ENCODE peak calls at places on chromosomes 6 and 20, in five cellular contexts. L, Y, I, P and N are unnamed samples.

GRCh38 chr20:38536310-38536709 is 44.7 kb upstream of the ADIG start:
- DNase-seq in I (peak; percentile 67), Y (no peak), P (no peak), L (no peak), N (no peak)

GRCh38 chr6:54060286-54060685 is 51.0 kb upstream of the MLIP start:
- DNase-seq in I (peak; percentile 38), L (no peak), P (no peak), Y (no peak), N (no peak)

GRCh38 chr20:17841751-17842191 is 126.8 kb downstream of the SNX5 start:
- DNase-seq in P (peak; percentile 76), I (peak; percentile 97), L (peak; percentile 59), Y (peak; percentile 61), N (peak; percentile 36)

GRCh38 chr6:34701199-34701598 is 4.6 kb upstream of the ILRUN start:
- DNase-seq in Y (no peak), L (no peak), P (no peak), I (no peak), N (no peak)

GRCh38 chr6:104958720-104959452 is 2.0 kb downstream of the LIN28B start:
- DNase-seq in L (no peak), I (no peak), Y (no peak), P (no peak), N (no peak)

GRCh38 chr6:84447651-84448050 is 220.2 kb upstream of the CEP162 start:
- DNase-seq in P (no peak), L (no peak), I (no peak), Y (no peak), N (no peak)

GRCh38 chr6:152316024-152316423 is 321.1 kb downstream of the SYNE1 start:
- DNase-seq in Y (peak; percentile 38), L (peak; percentile 44), I (peak; percentile 31), P (no peak), N (no peak)

GRCh38 chr6:42378125-42378524 is 73.6 kb downstream of the TRERF1 start:
- DNase-seq in I (no peak), P (no peak), Y (no peak), L (no peak), N (no peak)

GRCh38 chr6:154252676-154253075 is 103.9 kb downstream of the IPCEF1 start:
- DNase-seq in P (no peak), Y (no peak), L (no peak), I (peak; percentile 36), N (no peak)

GRCh38 chr6:153485072-153485471 is 354.0 kb upstream of the RGS17 start:
- DNase-seq in Y (no peak), P (no peak), I (no peak), L (no peak), N (no peak)

GRCh38 chr6:50791900-50792508 is 26.7 kb upstream of the TFAP2B start:
- DNase-seq in P (no peak), I (peak; percentile 46), L (no peak), Y (no peak), N (peak; percentile 12)

GRCh38 chr6:126352514-126352913 is 12.6 kb downstream of the CENPW start:
- DNase-seq in L (no peak), I (no peak), P (no peak), Y (no peak), N (no peak)

GRCh38 chr6:14284969-14285368 is 167.4 kb downstream of the CD83 start:
- DNase-seq in Y (no peak), P (no peak), L (no peak), I (no peak), N (no peak)

GRCh38 chr20:35238170-35238569 is 11.7 kb downstream of the MMP24 start:
- DNase-seq in L (no peak), Y (no peak), I (no peak), P (no peak), N (no peak)

GRCh38 chr20:43533060-43533459 is 25.6 kb downstream of the L3MBTL1 start:
- DNase-seq in L (no peak), I (no peak), Y (peak; percentile 28), P (no peak), N (no peak)

GRCh38 chr6:63764318-63764916 is 128.8 kb downstream of the PHF3 start:
- DNase-seq in P (no peak), I (peak; percentile 69), Y (no peak), L (no peak), N (no peak)

GRCh38 chr6:69825904-69826303 is 29.1 kb upstream of the LMBRD1 start:
- DNase-seq in Y (no peak), P (no peak), I (peak; percentile 69), L (no peak), N (no peak)

GRCh38 chr6:80009531-80009930 is 5.1 kb downstream of the TTK start:
- DNase-seq in Y (no peak), L (no peak), P (no peak), I (no peak), N (no peak)

GRCh38 chr6:47168176-47168575 is 126.0 kb upstream of the ADGRF1 start:
- DNase-seq in L (peak; percentile 66), I (peak; percentile 96), Y (peak; percentile 31), P (peak; percentile 66), N (no peak)

GRCh38 chr20:54985100-54985499 is 509.7 kb downstream of the DOK5 start:
- DNase-seq in Y (no peak), I (no peak), L (no peak), P (no peak), N (no peak)

GRCh38 chr20:54981181-54981580 is 505.8 kb downstream of the DOK5 start:
- DNase-seq in L (no peak), Y (no peak), P (no peak), I (no peak), N (no peak)

GRCh38 chr20:54984104-54984448 is 508.7 kb downstream of the DOK5 start:
- DNase-seq in P (no peak), Y (no peak), I (no peak), L (no peak), N (no peak)

GRCh38 chr20:54980321-54980960 is 505.0 kb downstream of the DOK5 start:
- DNase-seq in P (no peak), I (no peak), L (no peak), Y (no peak), N (no peak)
- TF ChIP-seq CTCF in P (peak; percentile 15), I (no peak), L (peak; percentile 32), Y (peak; percentile 22), N (no peak)

DNA sequence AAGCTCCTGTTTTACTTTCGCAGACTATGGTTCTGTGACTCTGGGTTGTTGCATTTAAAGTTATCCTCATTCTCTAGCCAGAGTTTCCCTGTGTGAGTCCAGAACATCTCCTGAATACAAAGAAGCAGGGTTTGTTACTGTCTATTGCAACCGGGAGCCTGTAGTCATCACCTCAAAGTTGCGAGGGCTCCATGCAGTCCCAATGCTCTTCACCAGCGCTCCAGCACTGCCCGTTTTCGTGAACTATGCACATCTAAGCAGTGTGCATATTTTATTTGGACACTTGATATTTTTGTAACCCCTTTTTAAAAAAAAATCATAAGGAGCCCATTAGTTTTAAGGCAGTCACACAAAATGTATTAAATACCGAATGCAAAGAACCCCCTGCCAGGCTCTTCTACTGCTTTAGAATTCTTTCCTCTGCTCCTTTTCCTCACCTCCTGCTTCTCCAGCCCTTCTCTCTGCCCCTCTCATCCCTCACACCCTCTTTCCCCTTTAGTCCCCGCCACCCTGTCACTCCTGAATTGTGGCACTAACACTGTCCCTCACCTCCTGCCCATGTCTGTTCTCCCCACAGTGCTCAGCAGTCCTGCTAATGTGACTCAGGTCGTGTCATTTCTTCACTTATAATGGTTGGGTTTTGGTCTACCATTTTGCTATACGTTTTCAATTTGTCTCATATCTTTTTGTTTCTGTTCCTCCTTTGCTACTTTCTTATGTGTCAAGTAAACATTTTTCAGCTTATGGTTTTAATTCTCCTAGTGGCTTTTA is 1.1 kb upstream of the HLA-C start:
- DNase-seq in P (no peak), Y (no peak), L (no peak), I (no peak), N (no peak)
- H3K27ac ChIP-seq in P (peak overlapping the region; percentile 100), Y (peak overlapping the region; percentile 97), L (peak overlapping the region; percentile 90), I (no peak overlapping the region), N (no peak overlapping the region)

GRCh38 chr6:43768983-43769525 is 957 bp upstream of the VEGFA start:
- DNase-seq in P (peak; percentile 91), Y (peak; percentile 62), I (peak; percentile 91), L (peak; percentile 73), N (no peak)
- H3K4me3 ChIP-seq in P (peak overlapping the region; percentile 74), Y (no peak overlapping the region), I (no peak overlapping the region), L (peak overlapping the region; percentile 97), N (no peak overlapping the region)

DNA sequence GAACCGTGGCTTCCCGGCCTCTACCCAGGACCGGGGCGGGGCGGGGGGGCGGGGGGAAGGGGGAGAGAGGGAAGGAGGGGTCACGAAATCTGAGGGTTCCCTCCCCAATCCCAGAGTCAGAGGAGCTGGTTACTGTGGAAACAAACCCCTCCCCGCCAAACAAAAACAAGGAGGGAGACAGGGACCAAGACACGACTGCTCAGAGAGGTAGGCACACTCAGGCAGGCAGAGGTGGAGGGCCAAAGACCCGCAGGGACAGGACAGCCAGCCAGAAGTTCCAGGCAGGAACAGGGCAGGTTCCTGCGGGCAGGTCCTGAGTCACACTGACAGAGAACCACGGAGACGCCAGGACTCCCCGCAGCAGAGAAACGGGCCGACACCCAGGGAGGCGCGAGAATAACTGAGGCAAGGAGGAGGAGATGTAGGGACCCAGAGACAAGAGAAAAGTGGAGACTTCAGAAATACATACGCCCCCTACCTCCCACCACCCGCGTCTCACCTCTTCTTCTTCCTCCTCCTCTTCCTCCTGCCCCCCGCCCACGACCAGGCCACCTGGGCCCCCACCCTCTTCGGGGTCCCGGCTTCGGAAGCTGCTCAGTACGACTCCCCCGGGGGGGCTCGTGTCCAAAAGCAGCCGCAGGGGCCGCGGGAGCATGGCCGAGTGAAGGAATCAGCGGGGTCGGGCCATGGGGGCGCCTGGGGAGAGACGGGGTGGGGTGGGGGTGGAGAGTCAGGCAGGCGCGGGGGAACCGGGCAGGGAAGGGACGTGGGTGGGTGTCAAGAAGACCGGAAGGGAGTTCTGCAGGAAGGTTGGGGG is 578 bp downstream of the RGL2 start:
- DNase-seq in I (peak; percentile 78), L (peak; percentile 66), Y (peak; percentile 92), P (peak; percentile 87), N (peak; percentile 88)
- TF ChIP-seq CTCF in I (no peak), L (no peak), Y (no peak), P (no peak), N (no peak)

DNA sequence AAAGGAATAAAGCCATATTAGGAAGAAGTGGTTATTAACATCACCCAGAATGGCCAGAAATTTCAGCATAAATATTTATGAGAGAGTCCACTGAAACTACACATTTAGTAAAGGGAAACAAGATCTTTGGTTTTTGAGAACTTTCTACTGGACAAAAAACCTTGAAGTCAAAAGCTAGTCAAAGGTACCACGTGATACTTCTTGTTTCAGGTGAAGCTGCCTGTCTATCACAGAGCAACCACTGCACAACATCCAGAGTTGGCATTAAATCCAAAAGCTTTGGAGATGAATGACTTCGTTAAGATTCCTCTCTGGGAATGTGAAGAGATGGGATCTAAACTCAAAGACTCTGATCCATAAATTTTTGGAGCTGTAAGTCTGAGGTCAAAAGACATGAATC is 137.0 kb downstream of the KCNQ5 start:
- DNase-seq in P (no peak), I (no peak), L (no peak), Y (no peak), N (no peak)
- H3K27ac ChIP-seq in P (no peak overlapping the region), I (no peak overlapping the region), L (no peak overlapping the region), Y (no peak overlapping the region), N (no peak overlapping the region)